ENCODE peak calls at places on chromosomes 4 and X, in nine cellular contexts. P is NCI-H748 treated with DMSO at 0.1 percent for 48 hours, B is GM12891, H is natural killer cell, Y is NCI-H1048, U is H9, S is MCF 10A, O is hippocampal formation, V is brain microvascular endothelial cell. Q is an unnamed sample.

GRCh38 chr4:150960079-150960478 is 55.0 kb downstream of the LRBA start:
- DNase-seq in P (no peak), B (no peak), H (no peak), Y (no peak), U (no peak), S (peak), O (no peak), V (peak), Q (peak)

GRCh38 chr4:74095482-74095881 is 3.5 kb downstream of the CXCL2 start:
- DNase-seq in P (no peak), B (no peak), H (no peak), Y (no peak), U (no peak), S (peak), O (no peak), V (no peak), Q (no peak)

GRCh38 chrX:44060221-44060620 is 87.0 kb upstream of the NDP start:
- DNase-seq in P (no peak), B (no peak), H (no peak), Y (no peak), U (no peak), S (no peak), O (no peak), V (no peak), Q (no peak)

GRCh38 chrX:123322531-123322930 is 138.5 kb downstream of the GRIA3 start:
- DNase-seq in P (no peak), B (no peak), H (no peak), Y (no peak), U (no peak), S (no peak), O (no peak), V (no peak), Q (no peak)

GRCh38 chr4:89275587-89275986 is 32.0 kb downstream of the GPRIN3 start:
- DNase-seq in P (no peak), B (no peak), H (no peak), Y (no peak), U (no peak), S (no peak), O (no peak), V (no peak), Q (peak)

GRCh38 chrX:134654398-134655012 is 3.8 kb downstream of the PLAC1 start:
- DNase-seq in P (no peak), B (no peak), H (no peak), Y (no peak), U (no peak), S (no peak), O (no peak), V (no peak), Q (no peak)

GRCh38 chrX:14497184-14497666 is 32.1 kb upstream of the GLRA2 start:
- DNase-seq in P (no peak), B (no peak), H (no peak), Y (no peak), U (no peak), S (peak), O (no peak), V (peak), Q (no peak)

GRCh38 chr4:36944227-36944626 is 300.3 kb upstream of the NWD2 start:
- DNase-seq in P (no peak), B (no peak), H (no peak), Y (no peak), U (no peak), S (no peak), O (peak), V (no peak), Q (no peak)

GRCh38 chr4:117700111-117700892 is 334.0 kb upstream of the NDST3 start:
- DNase-seq in P (no peak), B (no peak), H (no peak), Y (no peak), U (no peak), S (peak), O (no peak), V (no peak), Q (no peak)

GRCh38 chr4:169205146-169205806 is 65.5 kb downstream of the SH3RF1 start:
- DNase-seq in P (no peak), B (no peak), H (no peak), Y (no peak), U (no peak), S (no peak), O (no peak), V (no peak), Q (no peak)

GRCh38 chr4:4507923-4508322 is 33.9 kb downstream of the STX18 start:
- DNase-seq in P (no peak), B (no peak), H (no peak), Y (no peak), U (no peak), S (peak), O (no peak), V (no peak), Q (no peak)

GRCh38 chr4:81684357-81684756 is 212.7 kb upstream of the RASGEF1B start:
- DNase-seq in P (no peak), B (no peak), H (no peak), Y (no peak), U (no peak), S (no peak), O (no peak), V (no peak), Q (peak)

GRCh38 chrX:126238220-126238619 is 72.1 kb upstream of the DCAF12L2 start:
- DNase-seq in P (no peak), B (no peak), H (no peak), Y (no peak), U (no peak), S (no peak), O (no peak), V (no peak), Q (no peak)

GRCh38 chr4:78136109-78137081 is 79.3 kb downstream of the FRAS1 start:
- DNase-seq in P (no peak), B (no peak), H (no peak), Y (no peak), U (no peak), S (no peak), O (no peak), V (no peak), Q (no peak)

GRCh38 chr4:25065451-25065850 is 34.7 kb upstream of the LGI2 start:
- DNase-seq in P (no peak), B (no peak), H (no peak), Y (no peak), U (no peak), S (no peak), O (no peak), V (no peak), Q (no peak)

GRCh38 chr4:105620640-105621323 is 68.4 kb downstream of the ARHGEF38 start:
- DNase-seq in P (no peak), B (no peak), H (no peak), Y (no peak), U (no peak), S (peak), O (no peak), V (peak), Q (no peak)

GRCh38 chrX:1336331-1337143 is at the start of gene IL3RA:
- DNase-seq in P (no peak), B (no peak), H (no peak), Y (no peak), U (no peak), S (no peak), O (no peak), V (peak), Q (no peak)

GRCh38 chrX:118495958-118496762 is 545 bp downstream of the DOCK11 start:
- DNase-seq in P (peak), B (no peak), H (peak), Y (no peak), U (peak), S (peak), O (no peak), V (no peak), Q (peak)

Q was measured in NCI-H146.